ENCODE peak calls at places on chromosomes 11 and 22, in five cellular contexts. One of them, this sample, is unnamed.
A peak's percentile ranks its signal among the peaks of the same experiment; 100 is the strongest.

GRCh38 chr11:121416909-121417567 is 35.1 kb upstream of the SORL1 start:
- DNase-seq in ovary: peak; percentile 77
- DNase-seq in lower leg skin: peak; percentile 90
- DNase-seq in IMR-90: peak; percentile 48
- DNase-seq in Peyer's patch: peak; percentile 87
- DNase-seq in this sample: peak; percentile 92

GRCh38 chr11:62149986-62150886 is 26.4 kb downstream of the INCENP start:
- DNase-seq in Peyer's patch: peak; percentile 27
- DNase-seq in IMR-90: no peak
- DNase-seq in ovary: no peak
- DNase-seq in lower leg skin: no peak
- DNase-seq in this sample: peak; percentile 14

GRCh38 chr11:33942954-33943353 is 51.1 kb upstream of the LMO2 start:
- DNase-seq in ovary: no peak
- DNase-seq in IMR-90: peak; percentile 58
- DNase-seq in Peyer's patch: no peak
- DNase-seq in lower leg skin: peak; percentile 56
- DNase-seq in this sample: no peak

GRCh38 chr11:35419713-35420333 is 465 bp upstream of the SLC1A2 start:
- DNase-seq in ovary: no peak
- DNase-seq in lower leg skin: no peak
- DNase-seq in IMR-90: no peak
- DNase-seq in Peyer's patch: no peak
- DNase-seq in this sample: no peak

GRCh38 chr22:42365942-42366660 is 66.1 kb downstream of the NFAM1 start:
- DNase-seq in Peyer's patch: no peak
- DNase-seq in IMR-90: no peak
- DNase-seq in ovary: no peak
- DNase-seq in lower leg skin: no peak
- DNase-seq in this sample: no peak

GRCh38 chr11:58446294-58446693 is 4.3 kb upstream of the OR5B12 start:
- DNase-seq in ovary: no peak
- DNase-seq in Peyer's patch: no peak
- DNase-seq in lower leg skin: no peak
- DNase-seq in IMR-90: no peak
- DNase-seq in this sample: no peak

GRCh38 chr11:126419801-126420729 is 64.6 kb downstream of the ST3GAL4 start:
- DNase-seq in Peyer's patch: no peak
- DNase-seq in ovary: no peak
- DNase-seq in IMR-90: peak; percentile 84
- DNase-seq in lower leg skin: no peak
- DNase-seq in this sample: no peak

GRCh38 chr22:35313311-35314121 is 13.8 kb downstream of the TOM1 start:
- DNase-seq in IMR-90: peak; percentile 96
- DNase-seq in ovary: no peak
- DNase-seq in lower leg skin: no peak
- DNase-seq in Peyer's patch: peak; percentile 47
- DNase-seq in this sample: peak; percentile 24

GRCh38 chr11:96520939-96521338 is 131.1 kb downstream of the JRKL start:
- DNase-seq in lower leg skin: no peak
- DNase-seq in Peyer's patch: no peak
- DNase-seq in ovary: no peak
- DNase-seq in IMR-90: no peak
- DNase-seq in this sample: no peak

GRCh38 chr22:29451863-29452262 is 13.5 kb downstream of the RFPL1 start:
- DNase-seq in ovary: no peak
- DNase-seq in Peyer's patch: peak; percentile 10
- DNase-seq in IMR-90: no peak
- DNase-seq in lower leg skin: no peak
- DNase-seq in this sample: no peak

GRCh38 chr11:114280696-114281095 is 15.5 kb upstream of the NNMT start:
- DNase-seq in lower leg skin: no peak
- DNase-seq in IMR-90: peak; percentile 85
- DNase-seq in ovary: peak; percentile 45
- DNase-seq in Peyer's patch: peak; percentile 51
- DNase-seq in this sample: peak; percentile 52

GRCh38 chr11:107689317-107690202 is 22.3 kb downstream of the SLN start:
- DNase-seq in ovary: peak; percentile 31
- DNase-seq in Peyer's patch: peak; percentile 82
- DNase-seq in IMR-90: peak; percentile 51
- DNase-seq in lower leg skin: peak; percentile 62
- DNase-seq in this sample: peak; percentile 82

GRCh38 chr11:102664001-102664752 is 39.0 kb upstream of the MMP20 start:
- DNase-seq in Peyer's patch: no peak
- DNase-seq in lower leg skin: no peak
- DNase-seq in ovary: no peak
- DNase-seq in IMR-90: no peak
- DNase-seq in this sample: no peak

GRCh38 chr11:74744277-74744676 is 4.4 kb upstream of the RNF169 start:
- DNase-seq in lower leg skin: no peak
- DNase-seq in IMR-90: peak; percentile 37
- DNase-seq in ovary: no peak
- DNase-seq in Peyer's patch: no peak
- DNase-seq in this sample: no peak

GRCh38 chr11:110947100-110947499 is 234.9 kb upstream of the ARHGAP20 start:
- DNase-seq in lower leg skin: no peak
- DNase-seq in IMR-90: no peak
- DNase-seq in ovary: no peak
- DNase-seq in Peyer's patch: no peak
- DNase-seq in this sample: no peak

GRCh38 chr11:70491696-70492472 is 93.6 kb downstream of the CTTN start:
- DNase-seq in Peyer's patch: no peak
- DNase-seq in lower leg skin: no peak
- DNase-seq in ovary: peak; percentile 3
- DNase-seq in IMR-90: no peak
- DNase-seq in this sample: no peak

GRCh38 chr11:64762277-64762915 is 2.6 kb upstream of the PYGM start:
- DNase-seq in lower leg skin: no peak
- DNase-seq in Peyer's patch: peak; percentile 52
- DNase-seq in IMR-90: no peak
- DNase-seq in ovary: no peak
- DNase-seq in this sample: peak; percentile 24

GRCh38 chr11:89529619-89530018 is 38.4 kb upstream of the NOX4 start:
- DNase-seq in lower leg skin: no peak
- DNase-seq in ovary: no peak
- DNase-seq in Peyer's patch: no peak
- DNase-seq in IMR-90: no peak
- DNase-seq in this sample: no peak

GRCh38 chr11:63537293-63538101 is 889 bp downstream of the PLAAT4 start:
- DNase-seq in Peyer's patch: peak; percentile 59
- DNase-seq in IMR-90: peak; percentile 4
- DNase-seq in lower leg skin: no peak
- DNase-seq in ovary: peak; percentile 84
- DNase-seq in this sample: peak; percentile 86

GRCh38 chr11:128587415-128587814 is at the start of gene ETS1:
- DNase-seq in lower leg skin: no peak
- DNase-seq in IMR-90: no peak
- DNase-seq in ovary: no peak
- DNase-seq in Peyer's patch: no peak
- DNase-seq in this sample: peak; percentile 44

GRCh38 chr11:12064136-12064953 is 46.0 kb upstream of the MICAL2 start:
- DNase-seq in Peyer's patch: no peak
- DNase-seq in IMR-90: no peak
- DNase-seq in lower leg skin: no peak
- DNase-seq in ovary: no peak
- DNase-seq in this sample: no peak

GRCh38 chr11:60970369-60970774 is 1.1 kb upstream of the CD6 start:
- DNase-seq in ovary: peak; percentile 54
- DNase-seq in lower leg skin: no peak
- DNase-seq in IMR-90: peak; percentile 29
- DNase-seq in Peyer's patch: peak; percentile 89
- DNase-seq in this sample: peak; percentile 79

GRCh38 chr11:117199061-117199915 is at the start of gene TAGLN:
- DNase-seq in lower leg skin: no peak
- DNase-seq in IMR-90: peak; percentile 94
- DNase-seq in ovary: peak; percentile 86
- DNase-seq in Peyer's patch: peak; percentile 70
- DNase-seq in this sample: peak; percentile 47

GRCh38 chr11:107683807-107684206 is 28.0 kb downstream of the SLN start:
- DNase-seq in IMR-90: no peak
- DNase-seq in Peyer's patch: no peak
- DNase-seq in lower leg skin: no peak
- DNase-seq in ovary: no peak
- DNase-seq in this sample: no peak

GRCh38 chr22:48477031-48477721 is 1350.5 kb downstream of the BRD1 start:
- DNase-seq in Peyer's patch: peak; percentile 29
- DNase-seq in IMR-90: no peak
- DNase-seq in ovary: no peak
- DNase-seq in lower leg skin: no peak
- DNase-seq in this sample: peak; percentile 37

GRCh38 chr11:111841370-111842053 is 29.9 kb downstream of the ALG9 start:
- DNase-seq in IMR-90: peak; percentile 88
- DNase-seq in lower leg skin: peak; percentile 92
- DNase-seq in Peyer's patch: peak; percentile 97
- DNase-seq in ovary: peak; percentile 91
- DNase-seq in this sample: peak; percentile 93

GRCh38 chr11:36273110-36273509 is 16.1 kb downstream of the COMMD9 start:
- DNase-seq in Peyer's patch: no peak
- DNase-seq in ovary: no peak
- DNase-seq in lower leg skin: no peak
- DNase-seq in IMR-90: no peak
- DNase-seq in this sample: no peak

GRCh38 chr11:134498326-134499139 is 86.5 kb upstream of the B3GAT1 start:
- DNase-seq in ovary: no peak
- DNase-seq in lower leg skin: no peak
- DNase-seq in IMR-90: no peak
- DNase-seq in Peyer's patch: peak; percentile 33
- DNase-seq in this sample: peak; percentile 47

GRCh38 chr11:7286178-7286577 is 34.5 kb downstream of the SYT9 start:
- DNase-seq in IMR-90: no peak
- DNase-seq in ovary: no peak
- DNase-seq in Peyer's patch: no peak
- DNase-seq in lower leg skin: no peak
- DNase-seq in this sample: no peak

GRCh38 chr11:128824199-128825049 is 42.7 kb downstream of the KCNJ1 start:
- DNase-seq in ovary: peak; percentile 53
- DNase-seq in lower leg skin: no peak
- DNase-seq in Peyer's patch: no peak
- DNase-seq in IMR-90: no peak
- DNase-seq in this sample: no peak

GRCh38 chr22:23649071-23649501 is 17.0 kb upstream of the DRICH1 start:
- DNase-seq in lower leg skin: no peak
- DNase-seq in IMR-90: no peak
- DNase-seq in Peyer's patch: no peak
- DNase-seq in ovary: peak; percentile 13
- DNase-seq in this sample: no peak

GRCh38 chr11:101442936-101443521 is 140.8 kb downstream of the TRPC6 start:
- DNase-seq in lower leg skin: no peak
- DNase-seq in IMR-90: no peak
- DNase-seq in Peyer's patch: no peak
- DNase-seq in ovary: no peak
- DNase-seq in this sample: no peak

GRCh38 chr11:101444851-101445250 is 139.0 kb downstream of the TRPC6 start:
- DNase-seq in Peyer's patch: no peak
- DNase-seq in IMR-90: no peak
- DNase-seq in ovary: no peak
- DNase-seq in lower leg skin: no peak
- DNase-seq in this sample: no peak

GRCh38 chr11:101441747-101442146 is 142.1 kb downstream of the TRPC6 start:
- DNase-seq in ovary: no peak
- DNase-seq in lower leg skin: no peak
- DNase-seq in Peyer's patch: no peak
- DNase-seq in IMR-90: no peak
- DNase-seq in this sample: peak; percentile 88

GRCh38 chr11:101444164-101444563 is 139.6 kb downstream of the TRPC6 start:
- DNase-seq in IMR-90: no peak
- DNase-seq in Peyer's patch: no peak
- DNase-seq in lower leg skin: no peak
- DNase-seq in ovary: peak; percentile 41
- DNase-seq in this sample: peak; percentile 72

DNA sequence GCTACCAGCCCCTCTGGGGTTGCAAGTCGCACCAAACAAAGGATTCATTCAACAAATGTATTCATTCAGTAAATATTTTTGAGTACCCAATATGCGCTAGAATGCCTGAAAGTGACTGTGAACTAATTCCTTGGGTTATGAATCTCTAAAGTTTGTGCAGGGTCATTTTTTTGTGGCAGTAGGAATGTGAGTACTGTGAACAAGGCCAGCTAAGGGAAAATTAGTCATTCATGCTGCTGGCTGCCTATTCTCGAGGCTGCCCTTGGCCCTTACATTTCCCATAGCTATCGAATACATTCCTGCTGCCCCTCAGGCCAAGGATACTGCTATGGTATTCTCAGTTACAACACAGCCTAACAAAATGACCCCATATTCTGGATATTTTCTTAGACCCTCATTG is 141.6 kb downstream of the TRPC6 start:
- DNase-seq in lower leg skin: no peak
- DNase-seq in Peyer's patch: no peak
- DNase-seq in IMR-90: peak; percentile 81
- DNase-seq in ovary: no peak
- DNase-seq in this sample: no peak
- H3K4me3 ChIP-seq in lower leg skin: no peak overlapping the region
- H3K4me3 ChIP-seq in Peyer's patch: no peak overlapping the region
- H3K4me3 ChIP-seq in IMR-90: no peak overlapping the region
- H3K4me3 ChIP-seq in ovary: no peak overlapping the region
- H3K4me3 ChIP-seq in this sample: no peak overlapping the region

GRCh38 chr11:9380773-9381172 is 3.7 kb upstream of the IPO7 start:
- DNase-seq in Peyer's patch: no peak
- DNase-seq in IMR-90: no peak
- DNase-seq in lower leg skin: no peak
- DNase-seq in ovary: no peak
- DNase-seq in this sample: no peak

GRCh38 chr11:9386901-9387300 is 2.4 kb downstream of the IPO7 start:
- DNase-seq in IMR-90: no peak
- DNase-seq in Peyer's patch: no peak
- DNase-seq in ovary: no peak
- DNase-seq in lower leg skin: no peak
- DNase-seq in this sample: no peak

GRCh38 chr11:9385288-9385902 is 943 bp downstream of the IPO7 start:
- DNase-seq in IMR-90: no peak
- DNase-seq in Peyer's patch: peak; percentile 71
- DNase-seq in lower leg skin: no peak
- DNase-seq in ovary: no peak
- DNase-seq in this sample: peak; percentile 59

GRCh38 chr11:9386086-9386485 is 1.6 kb downstream of the IPO7 start:
- DNase-seq in IMR-90: no peak
- DNase-seq in ovary: no peak
- DNase-seq in Peyer's patch: no peak
- DNase-seq in lower leg skin: no peak
- DNase-seq in this sample: no peak

GRCh38 chr11:9384535-9385287 is at the start of gene IPO7:
- DNase-seq in ovary: peak; percentile 87
- DNase-seq in Peyer's patch: peak; percentile 96
- DNase-seq in IMR-90: peak; percentile 92
- DNase-seq in lower leg skin: peak; percentile 84
- DNase-seq in this sample: peak; percentile 90
- TF ChIP-seq POLR2A in ovary: peak; percentile 69
- TF ChIP-seq POLR2A in Peyer's patch: peak; percentile 75
- TF ChIP-seq POLR2A in IMR-90: peak; percentile 93
- TF ChIP-seq POLR2A in lower leg skin: no peak
- TF ChIP-seq POLR2A in this sample: no peak

GRCh38 chr11:2265854-2266585 is 4.4 kb downstream of the ASCL2 start:
- DNase-seq in Peyer's patch: peak; percentile 40
- DNase-seq in IMR-90: no peak
- DNase-seq in lower leg skin: no peak
- DNase-seq in ovary: no peak
- DNase-seq in this sample: peak; percentile 10
- H3K4me3 ChIP-seq in Peyer's patch: no peak overlapping the region
- H3K4me3 ChIP-seq in IMR-90: no peak overlapping the region
- H3K4me3 ChIP-seq in lower leg skin: no peak overlapping the region
- H3K4me3 ChIP-seq in ovary: no peak overlapping the region
- H3K4me3 ChIP-seq in this sample: no peak overlapping the region

GRCh38 chr11:77411717-77412441 is 62.0 kb downstream of the PAK1 start:
- DNase-seq in Peyer's patch: peak; percentile 92
- DNase-seq in IMR-90: peak; percentile 82
- DNase-seq in lower leg skin: peak; percentile 82
- DNase-seq in ovary: peak; percentile 79
- DNase-seq in this sample: peak; percentile 90
- TF ChIP-seq POLR2A in Peyer's patch: peak; percentile 37
- TF ChIP-seq POLR2A in IMR-90: no peak
- TF ChIP-seq POLR2A in lower leg skin: no peak
- TF ChIP-seq POLR2A in ovary: no peak
- TF ChIP-seq POLR2A in this sample: no peak